ENCODE peak calls at places on chromosome 17, in five cellular contexts. J is IMR-90, O is SK-N-SH, K is K562, N is HepG2. R is an unnamed sample.

GRCh38 chr17:10754861-10755591 is 25.2 kb upstream of the TMEM220 start:
- DNase-seq in J (no peak), O (no peak), K (no peak), N (no peak), R (no peak)

GRCh38 chr17:82864721-82865240 is 25.0 kb upstream of the ZNF750 start:
- DNase-seq in J (no peak), O (no peak), K (no peak), N (no peak), R (no peak)

GRCh38 chr17:66441012-66441703 is 138.7 kb downstream of the PRKCA start:
- DNase-seq in J (no peak), O (no peak), K (no peak), N (no peak), R (peak)

GRCh38 chr17:3935140-3935542 is 18.9 kb upstream of the P2RX1 start:
- DNase-seq in J (peak), O (peak), K (peak), N (peak), R (no peak)

GRCh38 chr17:19867094-19867653 is 562 bp downstream of the ULK2 start:
- DNase-seq in J (peak), O (peak), K (no peak), N (peak), R (no peak)

GRCh38 chr17:55264273-55264639 is 504 bp upstream of the HLF start:
- DNase-seq in J (no peak), O (peak), K (no peak), N (no peak), R (no peak)

GRCh38 chr17:29664743-29665479 is 42.2 kb upstream of the CORO6 start:
- DNase-seq in J (peak), O (no peak), K (peak), N (no peak), R (no peak)

GRCh38 chr17:41407226-41407625 is 9.8 kb upstream of the KRT31 start:
- DNase-seq in J (no peak), O (no peak), K (no peak), N (no peak), R (no peak)

GRCh38 chr17:65742433-65743312 is 181.2 kb upstream of the AXIN2 start:
- DNase-seq in J (peak), O (peak), K (no peak), N (peak), R (no peak)

GRCh38 chr17:8608001-8608400 is 22.5 kb downstream of the MYH10 start:
- DNase-seq in J (no peak), O (no peak), K (no peak), N (no peak), R (no peak)

GRCh38 chr17:65156185-65156834 is 19.1 kb downstream of the RGS9 start:
- DNase-seq in J (no peak), O (no peak), K (no peak), N (no peak), R (no peak)

GRCh38 chr17:14332331-14332730 is 31.4 kb downstream of the HS3ST3B1 start:
- DNase-seq in J (no peak), O (no peak), K (no peak), N (no peak), R (no peak)

GRCh38 chr17:48725005-48725293 is 2.0 kb downstream of the PRAC2 start:
- DNase-seq in J (no peak), O (no peak), K (no peak), N (no peak), R (no peak)

GRCh38 chr17:34998205-34998604 is 17.9 kb downstream of the LIG3 start:
- DNase-seq in J (peak), O (peak), K (peak), N (peak), R (peak)

GRCh38 chr17:12918132-12918531 is 99.7 kb downstream of the ELAC2 start:
- DNase-seq in J (no peak), O (no peak), K (no peak), N (no peak), R (no peak)

GRCh38 chr17:16463341-16464000 is 28.5 kb downstream of the LRRC75A start:
- DNase-seq in J (peak), O (peak), K (no peak), N (no peak), R (no peak)

GRCh38 chr17:41211845-41212466 is 14.5 kb upstream of the KRTAP9-2 start:
- DNase-seq in J (peak), O (no peak), K (no peak), N (no peak), R (no peak)

GRCh38 chr17:77786740-77787505 is 171.6 kb upstream of the TNRC6C start:
- DNase-seq in J (no peak), O (peak), K (no peak), N (no peak), R (no peak)

GRCh38 chr17:79801156-79802038 is 4.5 kb upstream of the CBX8 start:
- DNase-seq in J (no peak), O (no peak), K (no peak), N (no peak), R (no peak)

GRCh38 chr17:74355065-74355464 is 6.6 kb downstream of the BTBD17 start:
- DNase-seq in J (no peak), O (no peak), K (no peak), N (no peak), R (no peak)

GRCh38 chr17:76633628-76634328 is 9.8 kb downstream of the ST6GALNAC1 start:
- DNase-seq in J (no peak), O (no peak), K (no peak), N (peak), R (no peak)

DNA sequence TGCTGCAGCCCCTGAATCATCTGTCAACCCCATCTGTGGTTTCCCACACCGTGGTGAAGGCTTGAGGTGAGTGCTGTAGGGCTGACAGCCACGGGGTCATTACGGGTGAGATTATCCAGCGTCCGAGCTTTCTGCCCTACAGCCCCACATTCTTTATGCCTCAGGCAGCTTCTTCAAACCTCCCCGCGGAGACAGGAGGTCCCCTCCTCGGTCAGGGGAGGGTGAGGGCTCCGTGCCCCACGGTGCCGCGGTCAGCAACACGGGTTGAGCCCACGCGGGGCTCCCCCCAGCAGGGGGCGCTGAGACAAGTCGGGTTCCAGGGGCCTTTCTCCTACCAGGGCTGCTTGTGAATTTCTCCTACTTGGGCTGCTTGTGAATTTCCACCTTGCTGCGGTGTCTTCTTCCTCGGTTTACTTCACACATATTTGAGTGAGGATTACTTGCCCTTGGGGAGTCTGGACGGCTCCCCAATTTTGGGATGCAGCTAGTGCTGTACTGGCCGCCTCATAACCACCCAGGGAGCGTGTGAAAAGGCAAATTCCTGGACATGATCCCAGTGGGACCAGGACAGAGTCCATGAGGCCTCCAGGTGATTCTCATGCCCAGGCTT is 18.1 kb upstream of the WFIKKN2 start:
- DNase-seq in J (no peak), O (peak), K (peak), N (no peak), R (no peak)
- TF ChIP-seq MXI1 in J (no peak), O (no peak), K (no peak), N (no peak), R (no peak)

GRCh38 chr17:72603346-72604242 is 482.8 kb downstream of the SOX9 start:
- DNase-seq in J (peak), O (no peak), K (no peak), N (no peak), R (no peak)
- TF ChIP-seq MXI1 in J (no peak), O (no peak), K (no peak), N (no peak), R (no peak)

GRCh38 chr17:5540321-5540720 is 44.0 kb downstream of the NLRP1 start:
- DNase-seq in J (no peak), O (no peak), K (no peak), N (no peak), R (no peak)

GRCh38 chr17:5544115-5544514 is 40.2 kb downstream of the NLRP1 start:
- DNase-seq in J (no peak), O (no peak), K (no peak), N (no peak), R (no peak)

GRCh38 chr17:5541610-5542202 is 42.6 kb downstream of the NLRP1 start:
- DNase-seq in J (no peak), O (no peak), K (no peak), N (no peak), R (no peak)

DNA sequence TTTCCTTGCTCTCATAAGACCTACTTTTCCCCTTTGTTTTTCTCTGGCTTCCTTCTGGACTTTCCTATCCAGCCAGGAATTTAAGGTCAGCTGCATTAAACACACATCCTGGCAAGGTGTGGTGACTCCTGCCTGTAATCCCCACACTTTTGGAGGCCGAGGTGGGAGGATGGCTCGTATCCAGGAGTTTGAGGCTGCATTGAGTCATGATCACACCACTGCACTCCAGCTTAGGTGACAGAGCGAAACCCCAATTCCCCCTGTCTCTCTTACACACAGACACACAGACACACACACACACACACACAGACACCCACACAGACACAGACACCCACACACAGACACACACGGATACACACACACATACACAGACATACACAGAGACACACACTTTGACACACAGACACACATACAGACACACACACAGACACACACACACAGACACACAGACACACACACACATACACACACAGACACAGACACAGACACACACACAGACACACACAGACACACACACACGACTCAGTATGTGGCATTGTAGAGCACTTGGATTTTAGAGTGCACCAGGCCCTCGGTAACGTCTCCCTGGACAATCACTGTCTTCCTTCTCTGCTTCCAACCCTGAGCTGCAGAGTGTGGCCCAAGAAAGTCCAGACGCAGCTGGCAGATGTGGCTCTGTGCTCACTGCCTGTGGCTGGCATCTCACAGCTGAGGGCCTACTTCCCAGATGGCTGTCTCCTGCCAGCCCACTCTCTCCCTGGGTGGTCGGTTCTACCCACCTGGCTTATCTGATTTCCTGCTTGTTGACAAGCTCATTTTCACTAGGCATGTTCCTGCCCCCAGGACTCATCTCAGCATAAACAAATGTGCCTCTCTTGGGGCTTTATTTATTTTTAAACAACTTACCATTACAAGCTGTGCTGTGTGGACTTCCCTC is 39.0 kb downstream of the NLRP1 start:
- DNase-seq in J (peak), O (no peak), K (no peak), N (no peak), R (no peak)
- TF ChIP-seq MXI1 in J (no peak), O (no peak), K (no peak), N (no peak), R (no peak)

GRCh38 chr17:2357237-2357636 is 19.9 kb downstream of the SGSM2 start:
- DNase-seq in J (no peak), O (no peak), K (no peak), N (no peak), R (no peak)
- TF ChIP-seq MXI1 in J (no peak), O (no peak), K (no peak), N (no peak), R (no peak)

GRCh38 chr17:17567114-17567513 is 24.4 kb downstream of the PEMT start:
- DNase-seq in J (no peak), O (no peak), K (no peak), N (no peak), R (no peak)

GRCh38 chr17:17570207-17570797 is 21.2 kb downstream of the PEMT start:
- DNase-seq in J (peak), O (peak), K (no peak), N (peak), R (no peak)

GRCh38 chr17:17569691-17570090 is 21.8 kb downstream of the PEMT start:
- DNase-seq in J (no peak), O (no peak), K (no peak), N (no peak), R (no peak)

GRCh38 chr17:17567631-17568030 is 23.9 kb downstream of the PEMT start:
- DNase-seq in J (peak), O (peak), K (no peak), N (no peak), R (no peak)

DNA sequence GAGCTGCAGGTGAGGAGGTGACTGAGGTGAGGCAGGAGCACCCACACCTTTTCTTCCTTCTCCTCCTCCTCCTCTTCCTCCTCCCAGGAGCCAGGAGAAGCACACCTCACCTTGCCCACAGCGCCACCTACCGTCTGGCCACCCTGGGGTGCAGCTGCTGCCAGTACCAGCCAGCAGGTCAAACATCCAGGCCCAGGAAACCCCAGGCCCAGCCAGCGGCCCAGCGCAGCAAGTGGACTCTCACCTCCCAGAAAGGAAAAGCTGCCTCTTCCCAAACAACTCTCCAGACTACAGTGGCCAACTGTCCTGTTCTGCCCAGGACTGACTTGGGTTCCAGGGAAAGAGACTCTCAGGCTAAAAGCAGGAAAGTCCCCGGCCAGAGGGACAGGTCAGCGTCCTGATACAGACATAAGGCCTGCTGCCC is 22.7 kb downstream of the PEMT start:
- DNase-seq in J (peak), O (peak), K (peak), N (peak), R (no peak)
- TF ChIP-seq MXI1 in J (no peak), O (no peak), K (no peak), N (no peak), R (no peak)

GRCh38 chr17:50660887-50661345 is 26.2 kb downstream of the ABCC3 start:
- DNase-seq in J (no peak), O (peak), K (no peak), N (no peak), R (no peak)

GRCh38 chr17:50662632-50663225 is 28.0 kb downstream of the ABCC3 start:
- DNase-seq in J (no peak), O (no peak), K (no peak), N (no peak), R (no peak)

GRCh38 chr17:50661348-50661747 is 26.7 kb downstream of the ABCC3 start:
- DNase-seq in J (no peak), O (no peak), K (peak), N (no peak), R (no peak)

GRCh38 chr17:50660042-50660886 is 25.6 kb downstream of the ABCC3 start:
- DNase-seq in J (peak), O (peak), K (peak), N (peak), R (no peak)

GRCh38 chr17:50661795-50662391 is 27.2 kb downstream of the ABCC3 start:
- DNase-seq in J (peak), O (peak), K (peak), N (peak), R (no peak)
- TF ChIP-seq MXI1 in J (no peak), O (no peak), K (no peak), N (no peak), R (no peak)

GRCh38 chr17:81342062-81342699 is 47.1 kb upstream of the SLC38A10 start:
- DNase-seq in J (no peak), O (no peak), K (no peak), N (no peak), R (no peak)

GRCh38 chr17:81345211-81346089 is 49.8 kb upstream of the BAHCC1 start:
- DNase-seq in J (peak), O (peak), K (peak), N (peak), R (no peak)

GRCh38 chr17:81340606-81341346 is 45.7 kb upstream of the SLC38A10 start:
- DNase-seq in J (no peak), O (peak), K (no peak), N (no peak), R (no peak)

GRCh38 chr17:81341347-81342061 is 46.4 kb upstream of the SLC38A10 start:
- DNase-seq in J (no peak), O (no peak), K (no peak), N (no peak), R (no peak)

DNA sequence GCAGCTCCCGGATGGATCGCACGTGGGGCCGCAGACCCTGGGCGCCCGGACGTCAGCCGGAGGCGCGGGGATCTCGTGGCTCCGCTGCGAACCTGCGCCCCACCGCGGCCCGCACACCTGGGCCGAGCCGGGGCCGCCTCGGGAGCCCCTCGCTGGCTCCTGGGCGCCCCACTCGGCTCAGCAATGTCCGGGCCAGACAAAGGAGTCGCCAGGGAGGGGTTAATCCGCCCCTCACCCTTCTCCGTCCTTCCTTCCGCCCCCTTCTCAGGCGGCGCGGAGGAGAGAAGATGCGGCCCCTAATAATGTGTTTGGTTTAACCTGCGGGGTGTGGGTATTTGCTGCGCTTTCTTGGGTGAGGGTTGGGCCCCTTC is 47.6 kb upstream of the SLC38A10 start:
- DNase-seq in J (no peak), O (no peak), K (no peak), N (no peak), R (no peak)
- TF ChIP-seq MXI1 in J (peak), O (no peak), K (no peak), N (no peak), R (no peak)